ENCODE peak calls at places on chromosomes 7 and 10, in ten cellular contexts. One of them, this sample, is unnamed.

GRCh38 chr10:132982301-132982989 is 40.1 kb upstream of the CFAP46 start:
- DNase-seq in small intestine: no peak
- DNase-seq in kidney tubule cell: no peak
- DNase-seq in activated naive CD4-positive, alpha-beta T cell treated with Interleukin-2 at 50 U/mL for 16 hours: no peak
- DNase-seq in SHP77: no peak
- DNase-seq in T1000: no peak
- DNase-seq in amygdala: no peak
- DNase-seq in stimulated activated CD4-positive, alpha-beta T cell treated with anti-CD3 and anti-CD28 coated beads, Interleukin-1b, Interleukin-23, amount 100 ng/mL, for 24 hours: no peak
- DNase-seq in germinal center: no peak
- DNase-seq in SW480: no peak
- DNase-seq in this sample: no peak

GRCh38 chr10:131354380-131354779 is 42.9 kb upstream of the TCERG1L start:
- DNase-seq in small intestine: no peak
- DNase-seq in kidney tubule cell: no peak
- DNase-seq in activated naive CD4-positive, alpha-beta T cell treated with Interleukin-2 at 50 U/mL for 16 hours: no peak
- DNase-seq in SHP77: no peak
- DNase-seq in T1000: peak; percentile 2
- DNase-seq in amygdala: no peak
- DNase-seq in stimulated activated CD4-positive, alpha-beta T cell treated with anti-CD3 and anti-CD28 coated beads, Interleukin-1b, Interleukin-23, amount 100 ng/mL, for 24 hours: no peak
- DNase-seq in germinal center: no peak
- DNase-seq in SW480: no peak
- DNase-seq in this sample: peak; percentile 10

GRCh38 chr7:88203401-88203800 is 16.4 kb downstream of the SRI start:
- DNase-seq in small intestine: no peak
- DNase-seq in kidney tubule cell: no peak
- DNase-seq in activated naive CD4-positive, alpha-beta T cell treated with Interleukin-2 at 50 U/mL for 16 hours: no peak
- DNase-seq in SHP77: no peak
- DNase-seq in T1000: no peak
- DNase-seq in amygdala: no peak
- DNase-seq in stimulated activated CD4-positive, alpha-beta T cell treated with anti-CD3 and anti-CD28 coated beads, Interleukin-1b, Interleukin-23, amount 100 ng/mL, for 24 hours: no peak
- DNase-seq in germinal center: no peak
- DNase-seq in SW480: no peak
- DNase-seq in this sample: no peak

GRCh38 chr7:99102809-99103690 is 40.9 kb downstream of the SMURF1 start:
- DNase-seq in small intestine: no peak
- DNase-seq in kidney tubule cell: peak; percentile 33
- DNase-seq in activated naive CD4-positive, alpha-beta T cell treated with Interleukin-2 at 50 U/mL for 16 hours: peak; percentile 63
- DNase-seq in SHP77: no peak
- DNase-seq in T1000: no peak
- DNase-seq in amygdala: no peak
- DNase-seq in stimulated activated CD4-positive, alpha-beta T cell treated with anti-CD3 and anti-CD28 coated beads, Interleukin-1b, Interleukin-23, amount 100 ng/mL, for 24 hours: peak; percentile 13
- DNase-seq in germinal center: no peak
- DNase-seq in SW480: no peak
- DNase-seq in this sample: no peak

GRCh38 chr7:115005942-115006341 is 84.0 kb downstream of the MDFIC start:
- DNase-seq in small intestine: no peak
- DNase-seq in kidney tubule cell: no peak
- DNase-seq in activated naive CD4-positive, alpha-beta T cell treated with Interleukin-2 at 50 U/mL for 16 hours: no peak
- DNase-seq in SHP77: no peak
- DNase-seq in T1000: no peak
- DNase-seq in amygdala: no peak
- DNase-seq in stimulated activated CD4-positive, alpha-beta T cell treated with anti-CD3 and anti-CD28 coated beads, Interleukin-1b, Interleukin-23, amount 100 ng/mL, for 24 hours: no peak
- DNase-seq in germinal center: no peak
- DNase-seq in SW480: no peak
- DNase-seq in this sample: no peak

GRCh38 chr7:30563326-30563942 is 31.2 kb upstream of the GARS1 start:
- DNase-seq in small intestine: no peak
- DNase-seq in kidney tubule cell: peak; percentile 79
- DNase-seq in activated naive CD4-positive, alpha-beta T cell treated with Interleukin-2 at 50 U/mL for 16 hours: no peak
- DNase-seq in SHP77: no peak
- DNase-seq in T1000: peak; percentile 39
- DNase-seq in amygdala: no peak
- DNase-seq in stimulated activated CD4-positive, alpha-beta T cell treated with anti-CD3 and anti-CD28 coated beads, Interleukin-1b, Interleukin-23, amount 100 ng/mL, for 24 hours: no peak
- DNase-seq in germinal center: no peak
- DNase-seq in SW480: peak; percentile 93
- DNase-seq in this sample: no peak

GRCh38 chr10:89426230-89426868 is 12.0 kb downstream of the IFIT5 start:
- DNase-seq in small intestine: peak; percentile 66
- DNase-seq in kidney tubule cell: peak; percentile 75
- DNase-seq in activated naive CD4-positive, alpha-beta T cell treated with Interleukin-2 at 50 U/mL for 16 hours: no peak
- DNase-seq in SHP77: no peak
- DNase-seq in T1000: no peak
- DNase-seq in amygdala: peak; percentile 23
- DNase-seq in stimulated activated CD4-positive, alpha-beta T cell treated with anti-CD3 and anti-CD28 coated beads, Interleukin-1b, Interleukin-23, amount 100 ng/mL, for 24 hours: no peak
- DNase-seq in germinal center: peak; percentile 21
- DNase-seq in SW480: peak; percentile 51
- DNase-seq in this sample: peak; percentile 34

GRCh38 chr10:71667374-71667750 is 52.2 kb downstream of the C10orf105 start:
- DNase-seq in small intestine: no peak
- DNase-seq in kidney tubule cell: no peak
- DNase-seq in activated naive CD4-positive, alpha-beta T cell treated with Interleukin-2 at 50 U/mL for 16 hours: no peak
- DNase-seq in SHP77: no peak
- DNase-seq in T1000: no peak
- DNase-seq in amygdala: no peak
- DNase-seq in stimulated activated CD4-positive, alpha-beta T cell treated with anti-CD3 and anti-CD28 coated beads, Interleukin-1b, Interleukin-23, amount 100 ng/mL, for 24 hours: no peak
- DNase-seq in germinal center: no peak
- DNase-seq in SW480: no peak
- DNase-seq in this sample: no peak

GRCh38 chr7:94003446-94004023 is 620 bp downstream of the BET1 start:
- DNase-seq in small intestine: peak; percentile 84
- DNase-seq in kidney tubule cell: peak; percentile 28
- DNase-seq in activated naive CD4-positive, alpha-beta T cell treated with Interleukin-2 at 50 U/mL for 16 hours: peak; percentile 13
- DNase-seq in SHP77: no peak
- DNase-seq in T1000: no peak
- DNase-seq in amygdala: no peak
- DNase-seq in stimulated activated CD4-positive, alpha-beta T cell treated with anti-CD3 and anti-CD28 coated beads, Interleukin-1b, Interleukin-23, amount 100 ng/mL, for 24 hours: no peak
- DNase-seq in germinal center: no peak
- DNase-seq in SW480: peak; percentile 69
- DNase-seq in this sample: no peak

GRCh38 chr10:96276426-96276825 is 5.1 kb upstream of the BLNK start:
- DNase-seq in small intestine: no peak
- DNase-seq in kidney tubule cell: no peak
- DNase-seq in activated naive CD4-positive, alpha-beta T cell treated with Interleukin-2 at 50 U/mL for 16 hours: no peak
- DNase-seq in SHP77: no peak
- DNase-seq in T1000: no peak
- DNase-seq in amygdala: no peak
- DNase-seq in stimulated activated CD4-positive, alpha-beta T cell treated with anti-CD3 and anti-CD28 coated beads, Interleukin-1b, Interleukin-23, amount 100 ng/mL, for 24 hours: no peak
- DNase-seq in germinal center: no peak
- DNase-seq in SW480: no peak
- DNase-seq in this sample: no peak

GRCh38 chr7:24825931-24826661 is 68.8 kb upstream of the GSDME start:
- DNase-seq in small intestine: peak; percentile 98
- DNase-seq in kidney tubule cell: peak; percentile 87
- DNase-seq in activated naive CD4-positive, alpha-beta T cell treated with Interleukin-2 at 50 U/mL for 16 hours: no peak
- DNase-seq in SHP77: no peak
- DNase-seq in T1000: peak; percentile 29
- DNase-seq in amygdala: no peak
- DNase-seq in stimulated activated CD4-positive, alpha-beta T cell treated with anti-CD3 and anti-CD28 coated beads, Interleukin-1b, Interleukin-23, amount 100 ng/mL, for 24 hours: no peak
- DNase-seq in germinal center: no peak
- DNase-seq in SW480: peak; percentile 100
- DNase-seq in this sample: no peak

GRCh38 chr7:157735826-157736225 is 399.0 kb downstream of the DNAJB6 start:
- DNase-seq in small intestine: no peak
- DNase-seq in kidney tubule cell: no peak
- DNase-seq in activated naive CD4-positive, alpha-beta T cell treated with Interleukin-2 at 50 U/mL for 16 hours: no peak
- DNase-seq in SHP77: no peak
- DNase-seq in T1000: no peak
- DNase-seq in amygdala: no peak
- DNase-seq in stimulated activated CD4-positive, alpha-beta T cell treated with anti-CD3 and anti-CD28 coated beads, Interleukin-1b, Interleukin-23, amount 100 ng/mL, for 24 hours: no peak
- DNase-seq in germinal center: no peak
- DNase-seq in SW480: no peak
- DNase-seq in this sample: no peak

GRCh38 chr10:131997366-131998049 is 15.8 kb upstream of the BNIP3 start:
- DNase-seq in small intestine: peak; percentile 14
- DNase-seq in kidney tubule cell: no peak
- DNase-seq in activated naive CD4-positive, alpha-beta T cell treated with Interleukin-2 at 50 U/mL for 16 hours: no peak
- DNase-seq in SHP77: peak; percentile 19
- DNase-seq in T1000: peak; percentile 28
- DNase-seq in amygdala: peak; percentile 26
- DNase-seq in stimulated activated CD4-positive, alpha-beta T cell treated with anti-CD3 and anti-CD28 coated beads, Interleukin-1b, Interleukin-23, amount 100 ng/mL, for 24 hours: no peak
- DNase-seq in germinal center: no peak
- DNase-seq in SW480: no peak
- DNase-seq in this sample: peak; percentile 86

GRCh38 chr10:49070701-49071100 is 44.6 kb downstream of the VSTM4 start:
- DNase-seq in small intestine: no peak
- DNase-seq in kidney tubule cell: no peak
- DNase-seq in activated naive CD4-positive, alpha-beta T cell treated with Interleukin-2 at 50 U/mL for 16 hours: no peak
- DNase-seq in SHP77: no peak
- DNase-seq in T1000: no peak
- DNase-seq in amygdala: no peak
- DNase-seq in stimulated activated CD4-positive, alpha-beta T cell treated with anti-CD3 and anti-CD28 coated beads, Interleukin-1b, Interleukin-23, amount 100 ng/mL, for 24 hours: no peak
- DNase-seq in germinal center: no peak
- DNase-seq in SW480: no peak
- DNase-seq in this sample: no peak

GRCh38 chr7:81159402-81159801 is 240.6 kb upstream of the SEMA3C start:
- DNase-seq in small intestine: no peak
- DNase-seq in kidney tubule cell: peak; percentile 73
- DNase-seq in activated naive CD4-positive, alpha-beta T cell treated with Interleukin-2 at 50 U/mL for 16 hours: no peak
- DNase-seq in SHP77: peak; percentile 11
- DNase-seq in T1000: no peak
- DNase-seq in amygdala: no peak
- DNase-seq in stimulated activated CD4-positive, alpha-beta T cell treated with anti-CD3 and anti-CD28 coated beads, Interleukin-1b, Interleukin-23, amount 100 ng/mL, for 24 hours: no peak
- DNase-seq in germinal center: no peak
- DNase-seq in SW480: peak; percentile 49
- DNase-seq in this sample: no peak

GRCh38 chr7:83976302-83976701 is 218.3 kb downstream of the SEMA3A start:
- DNase-seq in small intestine: peak; percentile 34
- DNase-seq in kidney tubule cell: peak; percentile 36
- DNase-seq in activated naive CD4-positive, alpha-beta T cell treated with Interleukin-2 at 50 U/mL for 16 hours: no peak
- DNase-seq in SHP77: no peak
- DNase-seq in T1000: no peak
- DNase-seq in amygdala: no peak
- DNase-seq in stimulated activated CD4-positive, alpha-beta T cell treated with anti-CD3 and anti-CD28 coated beads, Interleukin-1b, Interleukin-23, amount 100 ng/mL, for 24 hours: no peak
- DNase-seq in germinal center: no peak
- DNase-seq in SW480: peak; percentile 53
- DNase-seq in this sample: no peak

GRCh38 chr7:157707983-157708720 is 371.3 kb downstream of the DNAJB6 start:
- DNase-seq in small intestine: no peak
- DNase-seq in kidney tubule cell: no peak
- DNase-seq in activated naive CD4-positive, alpha-beta T cell treated with Interleukin-2 at 50 U/mL for 16 hours: no peak
- DNase-seq in SHP77: no peak
- DNase-seq in T1000: no peak
- DNase-seq in amygdala: no peak
- DNase-seq in stimulated activated CD4-positive, alpha-beta T cell treated with anti-CD3 and anti-CD28 coated beads, Interleukin-1b, Interleukin-23, amount 100 ng/mL, for 24 hours: no peak
- DNase-seq in germinal center: no peak
- DNase-seq in SW480: no peak
- DNase-seq in this sample: no peak

GRCh38 chr10:130353928-130354327 is 217.7 kb downstream of the GLRX3 start:
- DNase-seq in small intestine: no peak
- DNase-seq in kidney tubule cell: no peak
- DNase-seq in activated naive CD4-positive, alpha-beta T cell treated with Interleukin-2 at 50 U/mL for 16 hours: no peak
- DNase-seq in SHP77: no peak
- DNase-seq in T1000: no peak
- DNase-seq in amygdala: no peak
- DNase-seq in stimulated activated CD4-positive, alpha-beta T cell treated with anti-CD3 and anti-CD28 coated beads, Interleukin-1b, Interleukin-23, amount 100 ng/mL, for 24 hours: no peak
- DNase-seq in germinal center: no peak
- DNase-seq in SW480: no peak
- DNase-seq in this sample: no peak

GRCh38 chr10:60414877-60415585 is 25.4 kb upstream of the ANK3 start:
- DNase-seq in small intestine: no peak
- DNase-seq in kidney tubule cell: peak; percentile 92
- DNase-seq in activated naive CD4-positive, alpha-beta T cell treated with Interleukin-2 at 50 U/mL for 16 hours: no peak
- DNase-seq in SHP77: no peak
- DNase-seq in T1000: peak; percentile 71
- DNase-seq in amygdala: no peak
- DNase-seq in stimulated activated CD4-positive, alpha-beta T cell treated with anti-CD3 and anti-CD28 coated beads, Interleukin-1b, Interleukin-23, amount 100 ng/mL, for 24 hours: no peak
- DNase-seq in germinal center: no peak
- DNase-seq in SW480: peak; percentile 6
- DNase-seq in this sample: no peak

GRCh38 chr10:13390604-13391522 is 42.8 kb upstream of the SEPHS1 start:
- DNase-seq in small intestine: no peak
- DNase-seq in kidney tubule cell: no peak
- DNase-seq in activated naive CD4-positive, alpha-beta T cell treated with Interleukin-2 at 50 U/mL for 16 hours: no peak
- DNase-seq in SHP77: no peak
- DNase-seq in T1000: no peak
- DNase-seq in amygdala: no peak
- DNase-seq in stimulated activated CD4-positive, alpha-beta T cell treated with anti-CD3 and anti-CD28 coated beads, Interleukin-1b, Interleukin-23, amount 100 ng/mL, for 24 hours: no peak
- DNase-seq in germinal center: no peak
- DNase-seq in SW480: no peak
- DNase-seq in this sample: no peak

GRCh38 chr10:14822879-14823755 is 14.7 kb downstream of the CDNF start:
- DNase-seq in small intestine: peak; percentile 28
- DNase-seq in kidney tubule cell: peak; percentile 55
- DNase-seq in activated naive CD4-positive, alpha-beta T cell treated with Interleukin-2 at 50 U/mL for 16 hours: peak; percentile 44
- DNase-seq in SHP77: no peak
- DNase-seq in T1000: peak; percentile 78
- DNase-seq in amygdala: peak; percentile 50
- DNase-seq in stimulated activated CD4-positive, alpha-beta T cell treated with anti-CD3 and anti-CD28 coated beads, Interleukin-1b, Interleukin-23, amount 100 ng/mL, for 24 hours: no peak
- DNase-seq in germinal center: peak; percentile 52
- DNase-seq in SW480: peak; percentile 34
- DNase-seq in this sample: no peak

GRCh38 chr7:129949292-129950133 is 3.2 kb downstream of the UBE2H start:
- DNase-seq in small intestine: peak; percentile 78
- DNase-seq in kidney tubule cell: peak; percentile 97
- DNase-seq in activated naive CD4-positive, alpha-beta T cell treated with Interleukin-2 at 50 U/mL for 16 hours: peak; percentile 20
- DNase-seq in SHP77: no peak
- DNase-seq in T1000: no peak
- DNase-seq in amygdala: peak; percentile 12
- DNase-seq in stimulated activated CD4-positive, alpha-beta T cell treated with anti-CD3 and anti-CD28 coated beads, Interleukin-1b, Interleukin-23, amount 100 ng/mL, for 24 hours: no peak
- DNase-seq in germinal center: peak; percentile 42
- DNase-seq in SW480: peak; percentile 68
- DNase-seq in this sample: no peak

GRCh38 chr10:61733358-61733940 is 70.7 kb downstream of the CABCOCO1 start:
- DNase-seq in small intestine: peak; percentile 61
- DNase-seq in kidney tubule cell: peak; percentile 61
- DNase-seq in activated naive CD4-positive, alpha-beta T cell treated with Interleukin-2 at 50 U/mL for 16 hours: peak; percentile 3
- DNase-seq in SHP77: peak; percentile 10
- DNase-seq in T1000: no peak
- DNase-seq in amygdala: peak; percentile 47
- DNase-seq in stimulated activated CD4-positive, alpha-beta T cell treated with anti-CD3 and anti-CD28 coated beads, Interleukin-1b, Interleukin-23, amount 100 ng/mL, for 24 hours: no peak
- DNase-seq in germinal center: no peak
- DNase-seq in SW480: peak; percentile 36
- DNase-seq in this sample: peak; percentile 77

GRCh38 chr10:131345691-131346090 is 34.2 kb upstream of the TCERG1L start:
- DNase-seq in small intestine: no peak
- DNase-seq in kidney tubule cell: no peak
- DNase-seq in activated naive CD4-positive, alpha-beta T cell treated with Interleukin-2 at 50 U/mL for 16 hours: no peak
- DNase-seq in SHP77: no peak
- DNase-seq in T1000: no peak
- DNase-seq in amygdala: no peak
- DNase-seq in stimulated activated CD4-positive, alpha-beta T cell treated with anti-CD3 and anti-CD28 coated beads, Interleukin-1b, Interleukin-23, amount 100 ng/mL, for 24 hours: no peak
- DNase-seq in germinal center: no peak
- DNase-seq in SW480: no peak
- DNase-seq in this sample: no peak

GRCh38 chr10:84715911-84716310 is 387.5 kb downstream of the CCSER2 start:
- DNase-seq in small intestine: peak; percentile 9
- DNase-seq in kidney tubule cell: peak; percentile 56
- DNase-seq in activated naive CD4-positive, alpha-beta T cell treated with Interleukin-2 at 50 U/mL for 16 hours: no peak
- DNase-seq in SHP77: peak; percentile 0
- DNase-seq in T1000: no peak
- DNase-seq in amygdala: no peak
- DNase-seq in stimulated activated CD4-positive, alpha-beta T cell treated with anti-CD3 and anti-CD28 coated beads, Interleukin-1b, Interleukin-23, amount 100 ng/mL, for 24 hours: peak; percentile 4
- DNase-seq in germinal center: peak; percentile 33
- DNase-seq in SW480: peak; percentile 30
- DNase-seq in this sample: no peak